ENCODE peak calls at places on chromosome 11, in four cellular contexts. One of them, this sample, is unnamed.

GRCh38 chr11:69413993-69414392 is 67.5 kb upstream of the LINC01488 start:
- DNase-seq in NCI-H510A: no peak
- DNase-seq in ureter: no peak
- DNase-seq in NCI-H1105 treated with DMSO at 0.1 percent for 48 hours: no peak
- DNase-seq in this sample: no peak

GRCh38 chr11:17601206-17602075 is 54.4 kb downstream of the OTOG start:
- DNase-seq in NCI-H1105 treated with DMSO at 0.1 percent for 48 hours: no peak
- DNase-seq in ureter: no peak
- DNase-seq in NCI-H510A: no peak
- DNase-seq in this sample: no peak

GRCh38 chr11:80990885-80991284 is 1550.1 kb upstream of the TENM4 start:
- DNase-seq in NCI-H1105 treated with DMSO at 0.1 percent for 48 hours: no peak
- DNase-seq in ureter: no peak
- DNase-seq in NCI-H510A: no peak
- DNase-seq in this sample: no peak

GRCh38 chr11:86052697-86053641 is 15.9 kb downstream of the PICALM start:
- DNase-seq in NCI-H510A: no peak
- DNase-seq in ureter: no peak
- DNase-seq in NCI-H1105 treated with DMSO at 0.1 percent for 48 hours: no peak
- DNase-seq in this sample: no peak

GRCh38 chr11:130068986-130069683 is 559 bp upstream of the APLP2 start:
- DNase-seq in NCI-H510A: peak
- DNase-seq in ureter: peak
- DNase-seq in NCI-H1105 treated with DMSO at 0.1 percent for 48 hours: peak
- DNase-seq in this sample: no peak

GRCh38 chr11:48127521-48128183 is 89.0 kb upstream of the OR4B1 start:
- DNase-seq in NCI-H510A: no peak
- DNase-seq in NCI-H1105 treated with DMSO at 0.1 percent for 48 hours: no peak
- DNase-seq in ureter: no peak
- DNase-seq in this sample: no peak

GRCh38 chr11:75308116-75308515 is 43.3 kb downstream of the ARRB1 start:
- DNase-seq in ureter: no peak
- DNase-seq in NCI-H1105 treated with DMSO at 0.1 percent for 48 hours: no peak
- DNase-seq in NCI-H510A: no peak
- DNase-seq in this sample: no peak

GRCh38 chr11:47186937-47187681 is 875 bp upstream of the PACSIN3 start:
- DNase-seq in ureter: peak
- DNase-seq in NCI-H510A: no peak
- DNase-seq in NCI-H1105 treated with DMSO at 0.1 percent for 48 hours: no peak
- DNase-seq in this sample: no peak

GRCh38 chr11:1633864-1634263 is 4.3 kb downstream of the KRTAP5-5 start:
- DNase-seq in NCI-H510A: no peak
- DNase-seq in ureter: no peak
- DNase-seq in NCI-H1105 treated with DMSO at 0.1 percent for 48 hours: no peak
- DNase-seq in this sample: no peak

GRCh38 chr11:126592496-126593410 is 237.3 kb downstream of the ST3GAL4 start:
- DNase-seq in NCI-H1105 treated with DMSO at 0.1 percent for 48 hours: no peak
- DNase-seq in NCI-H510A: peak
- DNase-seq in ureter: no peak
- DNase-seq in this sample: no peak

GRCh38 chr11:88353835-88354496 is 16.4 kb upstream of the CTSC start:
- DNase-seq in NCI-H510A: no peak
- DNase-seq in NCI-H1105 treated with DMSO at 0.1 percent for 48 hours: no peak
- DNase-seq in ureter: no peak
- DNase-seq in this sample: no peak

GRCh38 chr11:105148241-105148640 is 8.7 kb upstream of the CARD18 start:
- DNase-seq in ureter: no peak
- DNase-seq in NCI-H1105 treated with DMSO at 0.1 percent for 48 hours: no peak
- DNase-seq in NCI-H510A: no peak
- DNase-seq in this sample: no peak

GRCh38 chr11:74112877-74113276 is 57.9 kb downstream of the C2CD3 start:
- DNase-seq in NCI-H510A: no peak
- DNase-seq in ureter: no peak
- DNase-seq in NCI-H1105 treated with DMSO at 0.1 percent for 48 hours: no peak
- DNase-seq in this sample: no peak

GRCh38 chr11:132670921-132671675 is 861.2 kb downstream of the OPCML start:
- DNase-seq in NCI-H1105 treated with DMSO at 0.1 percent for 48 hours: no peak
- DNase-seq in NCI-H510A: no peak
- DNase-seq in ureter: no peak
- DNase-seq in this sample: no peak

GRCh38 chr11:69094111-69094914 is 45.6 kb downstream of the TPCN2 start:
- DNase-seq in NCI-H1105 treated with DMSO at 0.1 percent for 48 hours: no peak
- DNase-seq in NCI-H510A: no peak
- DNase-seq in ureter: no peak
- DNase-seq in this sample: no peak

GRCh38 chr11:110812334-110812733 is 100.1 kb upstream of the ARHGAP20 start:
- DNase-seq in ureter: no peak
- DNase-seq in NCI-H510A: no peak
- DNase-seq in NCI-H1105 treated with DMSO at 0.1 percent for 48 hours: no peak
- DNase-seq in this sample: no peak

GRCh38 chr11:106670069-106670468 is 348.2 kb downstream of the GUCY1A2 start:
- DNase-seq in NCI-H1105 treated with DMSO at 0.1 percent for 48 hours: no peak
- DNase-seq in NCI-H510A: no peak
- DNase-seq in ureter: no peak
- DNase-seq in this sample: no peak

GRCh38 chr11:940496-941135 is 14.9 kb downstream of the AP2A2 start:
- DNase-seq in NCI-H1105 treated with DMSO at 0.1 percent for 48 hours: no peak
- DNase-seq in ureter: no peak
- DNase-seq in NCI-H510A: no peak
- DNase-seq in this sample: no peak

GRCh38 chr11:85590848-85591483 is 36.2 kb downstream of the DLG2 start:
- DNase-seq in ureter: no peak
- DNase-seq in NCI-H510A: no peak
- DNase-seq in NCI-H1105 treated with DMSO at 0.1 percent for 48 hours: peak
- DNase-seq in this sample: peak

GRCh38 chr11:282171-282570 is 4.0 kb downstream of the NLRP6 start:
- DNase-seq in NCI-H510A: no peak
- DNase-seq in ureter: peak
- DNase-seq in NCI-H1105 treated with DMSO at 0.1 percent for 48 hours: no peak
- DNase-seq in this sample: no peak

GRCh38 chr11:118883368-118884071 is at the start of gene CXCR5:
- DNase-seq in NCI-H1105 treated with DMSO at 0.1 percent for 48 hours: no peak
- DNase-seq in NCI-H510A: peak
- DNase-seq in ureter: no peak
- DNase-seq in this sample: no peak

GRCh38 chr11:12075822-12076821 is 34.3 kb upstream of the MICAL2 start:
- DNase-seq in ureter: no peak
- DNase-seq in NCI-H1105 treated with DMSO at 0.1 percent for 48 hours: no peak
- DNase-seq in NCI-H510A: no peak
- DNase-seq in this sample: peak

GRCh38 chr11:75734491-75735180 is 17.0 kb downstream of the MOGAT2 start:
- DNase-seq in NCI-H510A: peak
- DNase-seq in NCI-H1105 treated with DMSO at 0.1 percent for 48 hours: no peak
- DNase-seq in ureter: no peak
- DNase-seq in this sample: no peak

GRCh38 chr11:79294845-79295520 is 145.8 kb downstream of the TENM4 start:
- DNase-seq in NCI-H510A: no peak
- DNase-seq in ureter: no peak
- DNase-seq in NCI-H1105 treated with DMSO at 0.1 percent for 48 hours: peak
- DNase-seq in this sample: no peak

GRCh38 chr11:9571766-9572120 is 1.7 kb upstream of the WEE1 start:
- DNase-seq in NCI-H510A: no peak
- DNase-seq in NCI-H1105 treated with DMSO at 0.1 percent for 48 hours: no peak
- DNase-seq in ureter: no peak
- DNase-seq in this sample: no peak

This sample was measured in HS-5.